ENCODE peak calls at places on chromosomes 16 and 17, in six cellular contexts. One of them, this sample, is unnamed.

GRCh38 chr17:35121315-35121714 is at the start of gene FNDC8:
- DNase-seq in epithelial cell of esophagus: no peak
- DNase-seq in uterus: no peak
- DNase-seq in left ventricle myocardium inferior: no peak
- DNase-seq in dorsolateral prefrontal cortex: no peak
- DNase-seq in heart right ventricle: no peak
- DNase-seq in this sample: no peak

GRCh38 chr16:47047804-47048203 is 74.3 kb upstream of the DNAJA2 start:
- DNase-seq in epithelial cell of esophagus: no peak
- DNase-seq in uterus: no peak
- DNase-seq in left ventricle myocardium inferior: no peak
- DNase-seq in dorsolateral prefrontal cortex: no peak
- DNase-seq in heart right ventricle: no peak
- DNase-seq in this sample: no peak

GRCh38 chr16:67388591-67388990 is 4.7 kb downstream of the TPPP3 start:
- DNase-seq in epithelial cell of esophagus: no peak
- DNase-seq in uterus: no peak
- DNase-seq in left ventricle myocardium inferior: no peak
- DNase-seq in dorsolateral prefrontal cortex: no peak
- DNase-seq in heart right ventricle: no peak
- DNase-seq in this sample: no peak

GRCh38 chr17:51056813-51057510 is 63.7 kb downstream of the SPAG9 start:
- DNase-seq in epithelial cell of esophagus: peak; percentile 66
- DNase-seq in uterus: peak; percentile 19
- DNase-seq in left ventricle myocardium inferior: no peak
- DNase-seq in dorsolateral prefrontal cortex: no peak
- DNase-seq in heart right ventricle: no peak
- DNase-seq in this sample: peak; percentile 77

GRCh38 chr16:11445486-11445885 is 100.2 kb downstream of the RMI2 start:
- DNase-seq in epithelial cell of esophagus: no peak
- DNase-seq in uterus: no peak
- DNase-seq in left ventricle myocardium inferior: no peak
- DNase-seq in dorsolateral prefrontal cortex: no peak
- DNase-seq in heart right ventricle: no peak
- DNase-seq in this sample: no peak

GRCh38 chr16:27628216-27628945 is 78.4 kb downstream of the KATNIP start:
- DNase-seq in epithelial cell of esophagus: no peak
- DNase-seq in uterus: no peak
- DNase-seq in left ventricle myocardium inferior: no peak
- DNase-seq in dorsolateral prefrontal cortex: no peak
- DNase-seq in heart right ventricle: no peak
- DNase-seq in this sample: no peak

GRCh38 chr16:77675464-77676324 is 46.6 kb upstream of the NUDT7 start:
- DNase-seq in epithelial cell of esophagus: peak; percentile 70
- DNase-seq in uterus: peak; percentile 51
- DNase-seq in left ventricle myocardium inferior: peak; percentile 32
- DNase-seq in dorsolateral prefrontal cortex: peak; percentile 44
- DNase-seq in heart right ventricle: no peak
- DNase-seq in this sample: peak; percentile 78

GRCh38 chr17:81434079-81434478 is 38.8 kb downstream of the BAHCC1 start:
- DNase-seq in epithelial cell of esophagus: no peak
- DNase-seq in uterus: peak; percentile 60
- DNase-seq in left ventricle myocardium inferior: peak; percentile 46
- DNase-seq in dorsolateral prefrontal cortex: no peak
- DNase-seq in heart right ventricle: peak; percentile 48
- DNase-seq in this sample: no peak

GRCh38 chr17:40516581-40517285 is 15.3 kb upstream of the TNS4 start:
- DNase-seq in epithelial cell of esophagus: peak; percentile 44
- DNase-seq in uterus: peak; percentile 11
- DNase-seq in left ventricle myocardium inferior: no peak
- DNase-seq in dorsolateral prefrontal cortex: peak; percentile 2
- DNase-seq in heart right ventricle: no peak
- DNase-seq in this sample: peak; percentile 83

GRCh38 chr17:75876190-75876937 is 2.0 kb downstream of the TRIM47 start:
- DNase-seq in epithelial cell of esophagus: peak; percentile 70
- DNase-seq in uterus: no peak
- DNase-seq in left ventricle myocardium inferior: peak; percentile 51
- DNase-seq in dorsolateral prefrontal cortex: no peak
- DNase-seq in heart right ventricle: no peak
- DNase-seq in this sample: peak; percentile 69

GRCh38 chr16:19856120-19856519 is 28.5 kb downstream of the GPRC5B start:
- DNase-seq in epithelial cell of esophagus: no peak
- DNase-seq in uterus: no peak
- DNase-seq in left ventricle myocardium inferior: no peak
- DNase-seq in dorsolateral prefrontal cortex: no peak
- DNase-seq in heart right ventricle: no peak
- DNase-seq in this sample: no peak

GRCh38 chr16:82004651-82005490 is 6.4 kb downstream of the SDR42E1 start:
- DNase-seq in epithelial cell of esophagus: no peak
- DNase-seq in uterus: no peak
- DNase-seq in left ventricle myocardium inferior: peak; percentile 14
- DNase-seq in dorsolateral prefrontal cortex: no peak
- DNase-seq in heart right ventricle: no peak
- DNase-seq in this sample: no peak

GRCh38 chr16:12020007-12020406 is 43.5 kb downstream of the SNX29 start:
- DNase-seq in epithelial cell of esophagus: no peak
- DNase-seq in uterus: no peak
- DNase-seq in left ventricle myocardium inferior: no peak
- DNase-seq in dorsolateral prefrontal cortex: no peak
- DNase-seq in heart right ventricle: no peak
- DNase-seq in this sample: peak; percentile 61

GRCh38 chr17:7650509-7651096 is at the start of gene ATP1B2:
- DNase-seq in epithelial cell of esophagus: peak; percentile 56
- DNase-seq in uterus: peak; percentile 72
- DNase-seq in left ventricle myocardium inferior: peak; percentile 70
- DNase-seq in dorsolateral prefrontal cortex: peak; percentile 77
- DNase-seq in heart right ventricle: peak; percentile 76
- DNase-seq in this sample: peak; percentile 59
- H3K4me3 ChIP-seq in epithelial cell of esophagus: peak within 1 kb of the TSS; percentile 19
- H3K4me3 ChIP-seq in uterus: peak within 1 kb of the TSS; percentile 55
- H3K4me3 ChIP-seq in left ventricle myocardium inferior: peak within 1 kb of the TSS; percentile 68
- H3K4me3 ChIP-seq in dorsolateral prefrontal cortex: peak within 1 kb of the TSS; percentile 76
- H3K4me3 ChIP-seq in heart right ventricle: peak within 1 kb of the TSS; percentile 56
- H3K4me3 ChIP-seq in this sample: peak within 1 kb of the TSS; percentile 13

GRCh38 chr16:4682616-4683254 is 10.6 kb upstream of the NUDT16L1 start:
- DNase-seq in epithelial cell of esophagus: peak; percentile 61
- DNase-seq in uterus: peak; percentile 59
- DNase-seq in left ventricle myocardium inferior: no peak
- DNase-seq in dorsolateral prefrontal cortex: peak; percentile 70
- DNase-seq in heart right ventricle: peak; percentile 18
- DNase-seq in this sample: no peak
- TF ChIP-seq CTCF in epithelial cell of esophagus: peak; percentile 62
- TF ChIP-seq CTCF in uterus: peak; percentile 30
- TF ChIP-seq CTCF in left ventricle myocardium inferior: peak; percentile 40
- TF ChIP-seq CTCF in dorsolateral prefrontal cortex: peak; percentile 80
- TF ChIP-seq CTCF in heart right ventricle: peak; percentile 30
- TF ChIP-seq CTCF in this sample: no peak

GRCh38 chr17:27295945-27296344 is 2.0 kb downstream of the WSB1 start:
- DNase-seq in epithelial cell of esophagus: peak; percentile 17
- DNase-seq in uterus: no peak
- DNase-seq in left ventricle myocardium inferior: no peak
- DNase-seq in dorsolateral prefrontal cortex: no peak
- DNase-seq in heart right ventricle: no peak
- DNase-seq in this sample: peak; percentile 17
- H3K4me3 ChIP-seq in epithelial cell of esophagus: peak overlapping the region; percentile 98
- H3K4me3 ChIP-seq in uterus: peak overlapping the region; percentile 69
- H3K4me3 ChIP-seq in left ventricle myocardium inferior: peak overlapping the region; percentile 80
- H3K4me3 ChIP-seq in dorsolateral prefrontal cortex: peak overlapping the region; percentile 97
- H3K4me3 ChIP-seq in heart right ventricle: peak overlapping the region; percentile 77
- H3K4me3 ChIP-seq in this sample: peak overlapping the region; percentile 98

GRCh38 chr17:57106107-57106835 is 21.2 kb downstream of the AKAP1 start:
- DNase-seq in epithelial cell of esophagus: peak; percentile 7
- DNase-seq in uterus: no peak
- DNase-seq in left ventricle myocardium inferior: peak; percentile 41
- DNase-seq in dorsolateral prefrontal cortex: no peak
- DNase-seq in heart right ventricle: peak; percentile 34
- DNase-seq in this sample: no peak

GRCh38 chr17:57107498-57108101 is 22.6 kb downstream of the AKAP1 start:
- DNase-seq in epithelial cell of esophagus: peak; percentile 78
- DNase-seq in uterus: no peak
- DNase-seq in left ventricle myocardium inferior: no peak
- DNase-seq in dorsolateral prefrontal cortex: no peak
- DNase-seq in heart right ventricle: no peak
- DNase-seq in this sample: no peak

GRCh38 chr17:57104461-57105175 is 19.6 kb downstream of the AKAP1 start:
- DNase-seq in epithelial cell of esophagus: no peak
- DNase-seq in uterus: no peak
- DNase-seq in left ventricle myocardium inferior: no peak
- DNase-seq in dorsolateral prefrontal cortex: no peak
- DNase-seq in heart right ventricle: no peak
- DNase-seq in this sample: no peak

GRCh38 chr17:57108656-57109392 is 23.8 kb downstream of the AKAP1 start:
- DNase-seq in epithelial cell of esophagus: no peak
- DNase-seq in uterus: no peak
- DNase-seq in left ventricle myocardium inferior: no peak
- DNase-seq in dorsolateral prefrontal cortex: no peak
- DNase-seq in heart right ventricle: peak; percentile 37
- DNase-seq in this sample: no peak

GRCh38 chr17:57106836-57107497 is 21.9 kb downstream of the AKAP1 start:
- DNase-seq in epithelial cell of esophagus: no peak
- DNase-seq in uterus: no peak
- DNase-seq in left ventricle myocardium inferior: no peak
- DNase-seq in dorsolateral prefrontal cortex: no peak
- DNase-seq in heart right ventricle: no peak
- DNase-seq in this sample: no peak
- TF ChIP-seq CTCF in epithelial cell of esophagus: no peak
- TF ChIP-seq CTCF in uterus: no peak
- TF ChIP-seq CTCF in left ventricle myocardium inferior: no peak
- TF ChIP-seq CTCF in dorsolateral prefrontal cortex: no peak
- TF ChIP-seq CTCF in heart right ventricle: no peak
- TF ChIP-seq CTCF in this sample: no peak

GRCh38 chr16:5054876-5055865 is 10.6 kb downstream of the C16orf89 start:
- DNase-seq in epithelial cell of esophagus: no peak
- DNase-seq in uterus: no peak
- DNase-seq in left ventricle myocardium inferior: no peak
- DNase-seq in dorsolateral prefrontal cortex: no peak
- DNase-seq in heart right ventricle: no peak
- DNase-seq in this sample: no peak

GRCh38 chr16:5059386-5060072 is 6.2 kb downstream of the C16orf89 start:
- DNase-seq in epithelial cell of esophagus: no peak
- DNase-seq in uterus: no peak
- DNase-seq in left ventricle myocardium inferior: no peak
- DNase-seq in dorsolateral prefrontal cortex: no peak
- DNase-seq in heart right ventricle: no peak
- DNase-seq in this sample: no peak

GRCh38 chr16:5058476-5058875 is 7.3 kb downstream of the C16orf89 start:
- DNase-seq in epithelial cell of esophagus: no peak
- DNase-seq in uterus: no peak
- DNase-seq in left ventricle myocardium inferior: no peak
- DNase-seq in dorsolateral prefrontal cortex: no peak
- DNase-seq in heart right ventricle: no peak
- DNase-seq in this sample: no peak

GRCh38 chr16:5060073-5060641 is 5.6 kb downstream of the C16orf89 start:
- DNase-seq in epithelial cell of esophagus: no peak
- DNase-seq in uterus: no peak
- DNase-seq in left ventricle myocardium inferior: no peak
- DNase-seq in dorsolateral prefrontal cortex: no peak
- DNase-seq in heart right ventricle: no peak
- DNase-seq in this sample: no peak

GRCh38 chr16:5056347-5056746 is 9.4 kb downstream of the C16orf89 start:
- DNase-seq in epithelial cell of esophagus: peak; percentile 41
- DNase-seq in uterus: no peak
- DNase-seq in left ventricle myocardium inferior: no peak
- DNase-seq in dorsolateral prefrontal cortex: no peak
- DNase-seq in heart right ventricle: no peak
- DNase-seq in this sample: peak; percentile 72
- H3K4me3 ChIP-seq in epithelial cell of esophagus: no peak overlapping the region
- H3K4me3 ChIP-seq in uterus: no peak overlapping the region
- H3K4me3 ChIP-seq in left ventricle myocardium inferior: no peak overlapping the region
- H3K4me3 ChIP-seq in dorsolateral prefrontal cortex: no peak overlapping the region
- H3K4me3 ChIP-seq in heart right ventricle: no peak overlapping the region
- H3K4me3 ChIP-seq in this sample: no peak overlapping the region

GRCh38 chr17:16446338-16446983 is 31.1 kb downstream of the TRPV2 start:
- DNase-seq in epithelial cell of esophagus: no peak
- DNase-seq in uterus: no peak
- DNase-seq in left ventricle myocardium inferior: no peak
- DNase-seq in dorsolateral prefrontal cortex: no peak
- DNase-seq in heart right ventricle: no peak
- DNase-seq in this sample: no peak
- TF ChIP-seq CTCF in epithelial cell of esophagus: no peak
- TF ChIP-seq CTCF in uterus: no peak
- TF ChIP-seq CTCF in left ventricle myocardium inferior: no peak
- TF ChIP-seq CTCF in dorsolateral prefrontal cortex: no peak
- TF ChIP-seq CTCF in heart right ventricle: no peak
- TF ChIP-seq CTCF in this sample: no peak

DNA sequence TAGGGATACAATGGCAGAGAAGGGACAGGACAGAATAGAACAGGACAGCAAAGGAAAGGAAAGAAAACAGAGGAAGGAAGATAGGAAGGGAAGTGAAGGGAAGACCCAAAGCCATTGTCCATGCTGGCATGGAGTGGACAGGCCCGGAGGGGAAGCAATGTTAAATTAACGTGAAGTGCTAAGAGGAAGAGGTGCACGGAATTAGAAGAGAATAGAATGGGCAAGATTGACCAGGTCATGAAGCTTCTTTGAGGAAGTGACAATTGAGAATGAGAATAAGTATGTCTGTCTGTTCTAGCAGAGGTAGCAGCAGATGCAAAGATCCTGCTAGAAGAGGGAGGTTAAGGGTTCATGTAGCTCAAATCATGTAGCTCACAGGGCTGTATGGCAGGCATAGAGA is 117.2 kb downstream of the MAF start:
- DNase-seq in epithelial cell of esophagus: no peak
- DNase-seq in uterus: no peak
- DNase-seq in left ventricle myocardium inferior: no peak
- DNase-seq in dorsolateral prefrontal cortex: no peak
- DNase-seq in heart right ventricle: no peak
- DNase-seq in this sample: no peak
- H3K4me3 ChIP-seq in epithelial cell of esophagus: no peak overlapping the region
- H3K4me3 ChIP-seq in uterus: no peak overlapping the region
- H3K4me3 ChIP-seq in left ventricle myocardium inferior: no peak overlapping the region
- H3K4me3 ChIP-seq in dorsolateral prefrontal cortex: no peak overlapping the region
- H3K4me3 ChIP-seq in heart right ventricle: no peak overlapping the region
- H3K4me3 ChIP-seq in this sample: no peak overlapping the region

GRCh38 chr17:47942568-47942967 is 1.2 kb downstream of the PNPO start:
- DNase-seq in epithelial cell of esophagus: peak; percentile 38
- DNase-seq in uterus: no peak
- DNase-seq in left ventricle myocardium inferior: no peak
- DNase-seq in dorsolateral prefrontal cortex: no peak
- DNase-seq in heart right ventricle: no peak
- DNase-seq in this sample: no peak

GRCh38 chr17:47945080-47945479 is 3.7 kb downstream of the PNPO start:
- DNase-seq in epithelial cell of esophagus: no peak
- DNase-seq in uterus: peak; percentile 60
- DNase-seq in left ventricle myocardium inferior: no peak
- DNase-seq in dorsolateral prefrontal cortex: peak; percentile 51
- DNase-seq in heart right ventricle: no peak
- DNase-seq in this sample: peak; percentile 54

GRCh38 chr17:47937915-47938314 is 3.5 kb upstream of the PNPO start:
- DNase-seq in epithelial cell of esophagus: no peak
- DNase-seq in uterus: no peak
- DNase-seq in left ventricle myocardium inferior: no peak
- DNase-seq in dorsolateral prefrontal cortex: no peak
- DNase-seq in heart right ventricle: no peak
- DNase-seq in this sample: peak; percentile 66

GRCh38 chr17:47941998-47942490 is 673 bp downstream of the PNPO start:
- DNase-seq in epithelial cell of esophagus: peak; percentile 12
- DNase-seq in uterus: no peak
- DNase-seq in left ventricle myocardium inferior: no peak
- DNase-seq in dorsolateral prefrontal cortex: no peak
- DNase-seq in heart right ventricle: no peak
- DNase-seq in this sample: peak; percentile 23

GRCh38 chr17:47941246-47941997 is at the start of gene PNPO:
- DNase-seq in epithelial cell of esophagus: peak; percentile 99
- DNase-seq in uterus: peak; percentile 91
- DNase-seq in left ventricle myocardium inferior: peak; percentile 92
- DNase-seq in dorsolateral prefrontal cortex: peak; percentile 97
- DNase-seq in heart right ventricle: peak; percentile 87
- DNase-seq in this sample: peak; percentile 98
- TF ChIP-seq CTCF in epithelial cell of esophagus: peak; percentile 27
- TF ChIP-seq CTCF in uterus: no peak
- TF ChIP-seq CTCF in left ventricle myocardium inferior: no peak
- TF ChIP-seq CTCF in dorsolateral prefrontal cortex: peak; percentile 35
- TF ChIP-seq CTCF in heart right ventricle: peak; percentile 10
- TF ChIP-seq CTCF in this sample: no peak

This sample was measured in GM12865.